ENCODE peak calls at places on chromosome 21, in eight cellular contexts. V is brain microvascular endothelial cell, L is transverse colon, D is IMR-90, Y is AG04450, G is HCT116, P is stomach, J is SJSA1. M is an unnamed sample.

GRCh38 chr21:30234643-30235042 is 18.7 kb upstream of the CLDN8 start:
- DNase-seq in Y (no peak), P (no peak), L (no peak), V (peak; percentile 26), J (no peak), D (no peak), G (no peak), M (no peak)

GRCh38 chr21:33036430-33037162 is 10.9 kb downstream of the OLIG2 start:
- DNase-seq in Y (peak; percentile 18), G (no peak), L (no peak), J (no peak), P (peak; percentile 32), V (peak; percentile 55), D (peak; percentile 71), M (no peak)

GRCh38 chr21:29657228-29657989 is 282.4 kb downstream of the GRIK1 start:
- DNase-seq in V (no peak), Y (no peak), P (no peak), G (no peak), L (no peak), J (no peak), D (no peak), M (no peak)

GRCh38 chr21:27525780-27526179 is 558.9 kb upstream of the ADAMTS5 start:
- DNase-seq in P (no peak), J (no peak), D (no peak), V (no peak), G (no peak), L (no peak), Y (no peak), M (no peak)

GRCh38 chr21:17802568-17802967 is 16.6 kb downstream of the C21orf91 start:
- DNase-seq in G (no peak), P (no peak), Y (peak; percentile 16), L (no peak), V (peak; percentile 47), D (peak; percentile 67), J (no peak), M (no peak)

GRCh38 chr21:15297829-15298228 is 233.0 kb upstream of the NRIP1 start:
- DNase-seq in D (no peak), Y (no peak), P (no peak), J (no peak), G (no peak), L (no peak), V (no peak), M (no peak)

GRCh38 chr21:27047331-27048314 is 80.7 kb upstream of the ADAMTS5 start:
- DNase-seq in L (no peak), D (peak; percentile 79), Y (no peak), V (no peak), J (no peak), P (no peak), G (no peak), M (no peak)

GRCh38 chr21:15000076-15000475 is 64.7 kb downstream of the NRIP1 start:
- DNase-seq in D (peak; percentile 68), Y (no peak), J (no peak), P (no peak), V (peak; percentile 46), G (no peak), L (no peak), M (no peak)

GRCh38 chr21:33857846-33858671 is 57.5 kb downstream of the ATP5PO start:
- DNase-seq in D (no peak), J (no peak), L (no peak), V (no peak), Y (no peak), P (no peak), G (no peak), M (no peak)

GRCh38 chr21:35256468-35256988 is 207.4 kb upstream of the RUNX1 start:
- DNase-seq in D (peak; percentile 100), G (peak; percentile 89), V (peak; percentile 100), J (peak; percentile 94), L (peak; percentile 78), Y (peak; percentile 98), P (peak; percentile 95), M (peak; percentile 63)

GRCh38 chr21:33208534-33208933 is 21.2 kb upstream of the IFNAR2 start:
- DNase-seq in D (no peak), P (no peak), V (no peak), Y (no peak), L (no peak), J (no peak), G (no peak), M (no peak)

GRCh38 chr21:35995522-35996088 is 64.7 kb downstream of the SETD4 start:
- DNase-seq in D (no peak), G (no peak), L (no peak), P (no peak), J (no peak), V (no peak), Y (no peak), M (no peak)

GRCh38 chr21:44903689-44904088 is 17.0 kb downstream of the ITGB2 start:
- DNase-seq in D (no peak), G (no peak), V (no peak), Y (no peak), P (no peak), J (no peak), L (no peak), M (no peak)

GRCh38 chr21:33419538-33420123 is 16.4 kb downstream of the IFNGR2 start:
- DNase-seq in Y (no peak), P (peak; percentile 40), J (no peak), L (no peak), G (no peak), D (peak; percentile 76), V (peak; percentile 53), M (no peak)

GRCh38 chr21:24045775-24046215 is 1561.5 kb downstream of the MRPL39 start:
- DNase-seq in L (peak; percentile 10), Y (peak; percentile 94), J (no peak), P (peak; percentile 66), D (peak; percentile 99), G (no peak), V (peak; percentile 99), M (peak; percentile 65)

GRCh38 chr21:17572431-17572830 is 40.3 kb downstream of the BTG3 start:
- DNase-seq in V (no peak), Y (no peak), D (no peak), L (no peak), P (no peak), G (no peak), J (no peak), M (no peak)

GRCh38 chr21:17602874-17603273 is 9.8 kb downstream of the BTG3 start:
- DNase-seq in P (no peak), J (no peak), G (no peak), D (peak; percentile 74), V (peak; percentile 33), Y (no peak), L (no peak), M (no peak)

GRCh38 chr21:35222541-35222941 is 173.4 kb upstream of the RUNX1 start:
- DNase-seq in V (no peak), G (no peak), D (no peak), L (no peak), Y (no peak), P (no peak), J (no peak), M (no peak)

GRCh38 chr21:26072891-26073615 is 97.5 kb downstream of the APP start:
- DNase-seq in J (no peak), Y (peak; percentile 44), L (no peak), G (no peak), P (no peak), D (peak; percentile 87), V (peak; percentile 87), M (no peak)

GRCh38 chr21:35390013-35390776 is 341.1 kb upstream of the RUNX1 start:
- DNase-seq in P (peak; percentile 34), L (no peak), Y (no peak), D (peak; percentile 79), J (no peak), V (peak; percentile 33), G (no peak), M (no peak)

GRCh38 chr21:37350472-37350871 is 16.1 kb upstream of the DYRK1A start:
- DNase-seq in D (no peak), V (no peak), L (no peak), J (no peak), G (no peak), Y (no peak), P (no peak), M (no peak)
- H3K27ac ChIP-seq in D (no peak overlapping the region), V (no peak overlapping the region), L (no peak overlapping the region), J (no peak overlapping the region), G (no peak overlapping the region), Y (no peak overlapping the region), P (no peak overlapping the region), M (no peak overlapping the region)

GRCh38 chr21:46604975-46605758 is at the start of gene S100B:
- DNase-seq in L (no peak), V (no peak), Y (no peak), P (no peak), D (no peak), G (no peak), J (no peak), M (no peak)
- H3K27ac ChIP-seq in L (peak within 1 kb of the TSS; percentile 48), V (no peak within 1 kb of the TSS), Y (no peak within 1 kb of the TSS), P (peak within 1 kb of the TSS; percentile 36), D (no peak within 1 kb of the TSS), G (no peak within 1 kb of the TSS), J (no peak within 1 kb of the TSS), M (peak within 1 kb of the TSS; percentile 46)

DNA sequence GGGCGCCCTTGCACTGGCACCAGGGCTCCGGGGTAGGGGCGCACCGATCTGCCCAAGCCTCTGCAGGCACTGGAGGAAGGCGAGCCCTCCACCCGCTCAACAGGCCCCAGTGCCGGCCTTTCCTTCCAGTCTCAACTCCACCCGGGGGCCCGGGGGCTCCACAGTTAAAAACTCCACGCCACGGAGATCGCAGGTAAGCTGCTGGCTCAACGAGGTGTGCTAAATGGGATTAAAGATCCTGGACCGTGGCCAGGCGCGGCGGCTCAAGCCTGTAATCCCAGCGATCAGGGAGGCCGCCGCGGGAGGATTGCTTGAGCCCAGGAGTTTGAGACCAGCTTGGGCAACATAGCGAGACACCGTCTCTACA is 536 bp downstream of the HSF2BP start:
- DNase-seq in P (no peak), L (no peak), G (no peak), V (no peak), Y (no peak), D (no peak), J (no peak), M (no peak)
- H3K27ac ChIP-seq in P (peak overlapping the region; percentile 90), L (peak overlapping the region; percentile 95), G (peak overlapping the region; percentile 83), V (peak overlapping the region; percentile 85), Y (peak overlapping the region; percentile 82), D (peak overlapping the region; percentile 90), J (peak overlapping the region; percentile 81), M (peak overlapping the region; percentile 87)

GRCh38 chr21:39215078-39215477 is 31.8 kb upstream of the PSMG1 start:
- DNase-seq in V (no peak), P (no peak), L (no peak), G (no peak), J (no peak), Y (no peak), D (no peak), M (no peak)

GRCh38 chr21:39204134-39204533 is 20.9 kb upstream of the PSMG1 start:
- DNase-seq in D (no peak), G (no peak), P (no peak), Y (no peak), L (no peak), V (no peak), J (no peak), M (no peak)

GRCh38 chr21:39208624-39209333 is 25.5 kb upstream of the PSMG1 start:
- DNase-seq in P (no peak), G (no peak), D (peak; percentile 21), V (no peak), J (no peak), L (peak; percentile 25), Y (no peak), M (no peak)

DNA sequence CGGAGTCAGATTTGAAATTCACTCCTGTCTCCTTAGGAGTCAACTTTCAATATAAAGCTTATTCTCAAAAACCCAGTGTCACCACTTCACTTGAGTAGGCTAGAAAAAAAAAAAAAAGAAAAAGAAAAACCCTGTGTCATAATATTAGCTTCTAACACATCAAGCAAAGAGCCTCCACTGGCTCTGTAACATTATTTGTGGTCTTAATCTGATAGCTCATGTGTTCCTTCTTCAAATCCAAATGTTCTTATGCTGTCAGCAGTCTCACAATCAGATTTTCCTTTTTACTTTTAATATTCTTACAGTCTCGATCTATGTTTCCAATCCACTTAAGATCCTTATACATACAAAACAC is 26.1 kb upstream of the PSMG1 start:
- DNase-seq in L (no peak), V (no peak), G (no peak), D (no peak), P (no peak), J (no peak), Y (no peak), M (no peak)
- H3K27ac ChIP-seq in L (no peak overlapping the region), V (no peak overlapping the region), G (no peak overlapping the region), D (no peak overlapping the region), P (no peak overlapping the region), J (no peak overlapping the region), Y (no peak overlapping the region), M (no peak overlapping the region)

M was measured in Peyer's patch.